ENCODE peak calls at places on chromosome 3, in four cellular contexts. Q is left colon; L is non-pigmented ciliary epithelial cell; V is naive thymus-derived CD8-positive, alpha-beta T cell. B is an unnamed sample.
A peak's percentile ranks its signal among the peaks of the same experiment; 100 is the strongest.

GRCh38 chr3:102488316-102488715 is 53.5 kb downstream of the ZPLD1 start:
- DNase-seq in V (no peak), Q (no peak), L (no peak), B (no peak)

GRCh38 chr3:123790254-123791072 is 93.7 kb downstream of the MYLK start:
- DNase-seq in Q (no peak), L (no peak), V (no peak), B (no peak)

GRCh38 chr3:157447026-157447694 is 10.5 kb downstream of the PTX3 start:
- DNase-seq in Q (no peak), L (no peak), V (no peak), B (no peak)

GRCh38 chr3:52685285-52685704 is 418 bp downstream of the PBRM1 start:
- DNase-seq in L (no peak), Q (peak; percentile 87), V (peak; percentile 52), B (peak; percentile 52)

GRCh38 chr3:77038468-77038927 is 1.4 kb upstream of the ROBO2 start:
- DNase-seq in V (no peak), L (peak; percentile 72), Q (peak; percentile 46), B (no peak)

GRCh38 chr3:124558898-124559649 is 171.2 kb upstream of the UMPS start:
- DNase-seq in L (peak; percentile 85), Q (peak; percentile 76), V (no peak), B (no peak)

GRCh38 chr3:124429129-124429815 is 301.0 kb upstream of the UMPS start:
- DNase-seq in V (no peak), L (no peak), Q (no peak), B (no peak)

GRCh38 chr3:171741377-171741776 is 68.9 kb downstream of the PLD1 start:
- DNase-seq in Q (no peak), L (no peak), V (no peak), B (no peak)

GRCh38 chr3:30453364-30454039 is 152.9 kb upstream of the TGFBR2 start:
- DNase-seq in Q (no peak), L (no peak), V (no peak), B (no peak)

B was measured in naive thymus-derived CD4-positive, alpha-beta T cell.